ENCODE peak calls at places on chromosomes 6 and 20, in six cellular contexts. R is HCT116; Z is cardiac muscle cell; T is heart left ventricle; W is H1; N is CD8-positive, alpha-beta T cell. Q is an unnamed sample.
A peak's percentile ranks its signal among the peaks of the same experiment; 100 is the strongest.

GRCh38 chr6:37516076-37516919 is 16.6 kb upstream of the CCDC167 start:
- DNase-seq in Z (peak; percentile 26), T (peak; percentile 13), W (no peak), R (no peak), N (peak; percentile 81), Q (peak; percentile 82)

GRCh38 chr6:124132256-124132655 is 328.6 kb downstream of the NKAIN2 start:
- DNase-seq in R (no peak), Z (no peak), T (no peak), N (no peak), W (no peak), Q (no peak)

GRCh38 chr20:53578492-53579222 is 15.0 kb downstream of the ZNF217 start:
- DNase-seq in W (no peak), N (peak; percentile 39), T (peak; percentile 76), R (peak; percentile 82), Z (peak; percentile 90), Q (no peak)

GRCh38 chr20:5910192-5910591 is 40.1 kb downstream of the TRMT6 start:
- DNase-seq in Z (no peak), R (no peak), N (no peak), T (no peak), W (no peak), Q (no peak)

GRCh38 chr6:106159531-106159940 is 73.4 kb downstream of the PRDM1 start:
- DNase-seq in R (peak; percentile 18), N (no peak), W (no peak), T (no peak), Z (no peak), Q (no peak)

GRCh38 chr6:108945686-108946158 is 97.5 kb downstream of the ARMC2 start:
- DNase-seq in N (no peak), T (peak; percentile 90), W (no peak), Z (no peak), R (no peak), Q (no peak)

GRCh38 chr20:4195499-4195898 is 180.1 kb upstream of the RNF24 start:
- DNase-seq in T (no peak), R (no peak), N (no peak), W (peak; percentile 77), Z (peak; percentile 52), Q (no peak)

GRCh38 chr20:51910202-51911050 is 108.1 kb upstream of the SALL4 start:
- DNase-seq in Z (peak; percentile 42), R (no peak), W (no peak), T (no peak), N (no peak), Q (no peak)

DNA sequence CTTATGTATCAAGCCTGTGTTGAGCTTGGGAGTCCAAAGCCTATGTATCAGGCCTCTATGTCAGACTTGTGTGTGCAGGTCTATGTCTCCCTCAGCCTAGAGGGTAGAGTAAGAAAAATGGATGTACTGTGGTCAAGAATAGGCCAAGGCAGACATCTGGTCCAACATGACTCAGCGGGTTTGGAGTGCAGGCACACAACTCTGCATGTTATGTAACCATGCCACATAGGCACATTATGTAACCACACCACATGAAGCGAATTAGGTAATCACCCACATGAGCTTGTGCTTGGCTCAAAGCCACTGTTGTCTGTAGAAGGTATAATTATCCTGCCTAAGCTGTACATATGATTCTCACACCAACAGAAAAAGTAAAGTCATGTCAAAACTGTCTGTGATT is 1190.5 kb upstream of the EYS start:
- DNase-seq in R (no peak), N (no peak), T (no peak), W (peak; percentile 40), Z (no peak), Q (no peak)
- TF ChIP-seq CTCF in R (no peak), N (no peak), T (no peak), W (no peak), Z (no peak), Q (no peak)

DNA sequence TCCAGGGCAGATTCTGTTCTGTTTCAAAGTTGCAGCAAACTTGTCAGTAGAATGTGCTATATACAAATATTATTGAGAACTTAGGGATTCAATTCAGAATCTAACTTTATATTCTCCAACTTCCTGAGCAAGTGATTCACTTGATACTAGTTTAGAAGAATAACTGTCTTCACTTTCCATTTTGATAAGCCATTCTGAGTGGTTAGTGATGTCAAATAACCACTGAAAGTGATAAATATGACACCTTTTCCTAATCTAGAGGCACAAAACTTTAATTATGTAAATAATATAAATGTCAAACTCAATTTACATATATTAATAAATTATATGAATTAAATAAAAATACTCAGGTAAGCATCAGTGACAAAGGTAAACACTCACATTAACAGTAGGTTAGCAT is 20.5 kb upstream of the SIM1 start:
- DNase-seq in T (no peak), R (no peak), Z (no peak), W (no peak), N (no peak), Q (no peak)
- H3K36me3 ChIP-seq in T (no peaks in the 10 kb centered on the region), R (no peaks in the 10 kb centered on the region), Z (no peaks in the 10 kb centered on the region), W (no peaks in the 10 kb centered on the region), N (no peaks in the 10 kb centered on the region), Q (no peaks in the 10 kb centered on the region)

GRCh38 chr20:34676642-34677373 is at the start of gene PIGU:
- DNase-seq in Z (peak; percentile 97), R (peak; percentile 91), W (peak; percentile 91), T (peak; percentile 96), N (peak; percentile 92), Q (peak; percentile 98)
- TF ChIP-seq CTCF in Z (no peak), R (no peak), W (peak; percentile 4), T (peak; percentile 27), N (no peak), Q (peak; percentile 61)

GRCh38 chr20:57222631-57222950 is 43.9 kb downstream of the BMP7 start:
- DNase-seq in T (no peak), N (no peak), R (no peak), W (no peak), Z (no peak), Q (no peak)
- H3K36me3 ChIP-seq in T (no peaks in the 10 kb centered on the region), N (no peaks in the 10 kb centered on the region), R (no peaks in the 10 kb centered on the region), W (no peaks in the 10 kb centered on the region), Z (peaks cover 27% of the 10 kb centered on the region), Q (no peaks in the 10 kb centered on the region)

GRCh38 chr20:44643154-44643519 is 8.4 kb downstream of the ADA start:
- DNase-seq in N (no peak), T (no peak), R (no peak), Z (no peak), W (no peak), Q (no peak)

GRCh38 chr20:44640522-44640921 is 11.0 kb downstream of the ADA start:
- DNase-seq in T (no peak), Z (no peak), N (no peak), W (no peak), R (no peak), Q (no peak)

GRCh38 chr20:44641305-44641704 is 10.2 kb downstream of the ADA start:
- DNase-seq in Z (no peak), N (no peak), R (no peak), T (no peak), W (no peak), Q (no peak)

GRCh38 chr20:44643596-44644383 is 7.7 kb downstream of the ADA start:
- DNase-seq in Z (peak; percentile 41), N (peak; percentile 24), R (no peak), T (peak; percentile 70), W (peak; percentile 67), Q (peak; percentile 82)

GRCh38 chr20:44642203-44643153 is 9.0 kb downstream of the ADA start:
- DNase-seq in R (no peak), T (peak; percentile 74), Z (peak; percentile 69), W (peak; percentile 63), N (peak; percentile 20), Q (peak; percentile 66)
- TF ChIP-seq CTCF in R (no peak), T (no peak), Z (no peak), W (peak; percentile 22), N (peak; percentile 44), Q (no peak)

GRCh38 chr6:150670311-150670710 is 70.6 kb downstream of the PLEKHG1 start:
- DNase-seq in T (no peak), R (no peak), W (no peak), Z (no peak), N (no peak), Q (no peak)
- H3K36me3 ChIP-seq in T (no peaks in the 10 kb centered on the region), R (no peaks in the 10 kb centered on the region), W (no peaks in the 10 kb centered on the region), Z (no peaks in the 10 kb centered on the region), N (no peaks in the 10 kb centered on the region), Q (no peaks in the 10 kb centered on the region)